ENCODE peak calls at places on chromosome 6, in six cellular contexts. Q, Z, B, Y, X and C are unnamed samples.

GRCh38 chr6:166596741-166597507 is 10.4 kb upstream of the RAMACL start:
- DNase-seq in Y (no peak), Z (no peak), B (no peak), Q (no peak), X (no peak), C (no peak)

GRCh38 chr6:113855500-113856010 is 1.6 kb upstream of the MARCKS start:
- DNase-seq in Z (no peak), Y (no peak), Q (peak; percentile 85), B (no peak), X (peak; percentile 45), C (no peak)

GRCh38 chr6:166728884-166729530 is 102.0 kb upstream of the RPS6KA2 start:
- DNase-seq in Q (no peak), X (no peak), Z (no peak), Y (no peak), B (no peak), C (no peak)

GRCh38 chr6:1610497-1611321 is 994 bp downstream of the FOXC1 start:
- DNase-seq in Y (no peak), X (peak; percentile 46), B (no peak), Q (no peak), Z (no peak), C (no peak)

GRCh38 chr6:71510057-71510713 is 221.6 kb downstream of the OGFRL1 start:
- DNase-seq in Y (peak; percentile 8), Q (peak; percentile 68), X (peak; percentile 69), Z (peak; percentile 27), B (peak; percentile 56), C (no peak)

GRCh38 chr6:50087231-50087954 is 37.7 kb upstream of the DEFB112 start:
- DNase-seq in X (no peak), Q (no peak), Z (no peak), B (no peak), Y (no peak), C (no peak)

GRCh38 chr6:135233676-135234491 is 52.8 kb downstream of the MYB start:
- DNase-seq in Y (no peak), X (no peak), Q (no peak), B (no peak), Z (no peak), C (no peak)

GRCh38 chr6:168791916-168792315 is 350.9 kb downstream of the SMOC2 start:
- DNase-seq in Y (no peak), Z (no peak), X (no peak), Q (no peak), B (no peak), C (no peak)

GRCh38 chr6:15062311-15063252 is 183.3 kb upstream of the JARID2 start:
- DNase-seq in Z (no peak), Q (no peak), X (no peak), B (peak; percentile 28), Y (no peak), C (no peak)

GRCh38 chr6:94501546-94501945 is 1075.8 kb upstream of the MANEA start:
- DNase-seq in B (no peak), Y (no peak), X (no peak), Q (no peak), Z (no peak), C (no peak)

GRCh38 chr6:131819507-131820228 is 11.8 kb downstream of the ENPP1 start:
- DNase-seq in Y (no peak), Q (no peak), B (peak; percentile 32), Z (no peak), X (no peak), C (no peak)

GRCh38 chr6:148525453-148525852 is 182.8 kb downstream of the SASH1 start:
- DNase-seq in Z (no peak), Y (no peak), B (no peak), X (no peak), Q (no peak), C (no peak)

GRCh38 chr6:16704706-16705402 is 56.4 kb downstream of the ATXN1 start:
- DNase-seq in B (no peak), Z (no peak), Q (no peak), X (no peak), Y (no peak), C (no peak)

GRCh38 chr6:25050356-25050755 is 114.6 kb upstream of the RIPOR2 start:
- DNase-seq in Y (no peak), Z (no peak), Q (no peak), B (no peak), X (no peak), C (no peak)

GRCh38 chr6:18021166-18021850 is 33.9 kb upstream of the KIF13A start:
- DNase-seq in Y (no peak), X (no peak), B (no peak), Z (no peak), Q (no peak), C (no peak)

GRCh38 chr6:48535569-48535968 is 424.6 kb upstream of the PTCHD4 start:
- DNase-seq in Y (no peak), X (no peak), B (no peak), Q (no peak), Z (no peak), C (no peak)

GRCh38 chr6:57209030-57209429 is 13.1 kb downstream of the RAB23 start:
- DNase-seq in Y (no peak), Z (no peak), X (no peak), B (no peak), Q (no peak), C (no peak)

GRCh38 chr6:157909282-157909664 is 72.4 kb upstream of the SYNJ2 start:
- DNase-seq in B (no peak), Y (no peak), X (no peak), Z (no peak), Q (no peak), C (no peak)

GRCh38 chr6:139839506-139840156 is 465.2 kb upstream of the CITED2 start:
- DNase-seq in B (peak; percentile 26), Q (peak; percentile 70), X (no peak), Y (no peak), Z (no peak), C (no peak)

GRCh38 chr6:146912730-146913680 is 291.2 kb upstream of the STXBP5 start:
- DNase-seq in B (no peak), X (no peak), Y (no peak), Z (no peak), Q (no peak), C (no peak)

GRCh38 chr6:150269857-150270223 is 99.0 kb upstream of the IYD start:
- DNase-seq in Y (no peak), B (no peak), Z (peak; percentile 90), Q (no peak), X (no peak), C (no peak)

GRCh38 chr6:33272358-33273128 is 668 bp downstream of the RPS18 start:
- DNase-seq in Q (no peak), Z (no peak), X (no peak), Y (no peak), B (no peak), C (no peak)

GRCh38 chr6:33271608-33272357 is at the start of the genes RPS18 and VPS52:
- DNase-seq in Q (peak; percentile 94), B (peak; percentile 96), Y (peak; percentile 96), X (peak; percentile 93), Z (peak; percentile 99), C (peak; percentile 94)

GRCh38 chr6:33273924-33274902 is 2.3 kb downstream of the RPS18 start:
- DNase-seq in B (no peak), Y (no peak), Q (no peak), Z (no peak), X (no peak), C (no peak)

GRCh38 chr6:33271098-33271607 is 523 bp downstream of the VPS52 start:
- DNase-seq in Q (no peak), B (no peak), Y (no peak), Z (no peak), X (no peak), C (no peak)

DNA sequence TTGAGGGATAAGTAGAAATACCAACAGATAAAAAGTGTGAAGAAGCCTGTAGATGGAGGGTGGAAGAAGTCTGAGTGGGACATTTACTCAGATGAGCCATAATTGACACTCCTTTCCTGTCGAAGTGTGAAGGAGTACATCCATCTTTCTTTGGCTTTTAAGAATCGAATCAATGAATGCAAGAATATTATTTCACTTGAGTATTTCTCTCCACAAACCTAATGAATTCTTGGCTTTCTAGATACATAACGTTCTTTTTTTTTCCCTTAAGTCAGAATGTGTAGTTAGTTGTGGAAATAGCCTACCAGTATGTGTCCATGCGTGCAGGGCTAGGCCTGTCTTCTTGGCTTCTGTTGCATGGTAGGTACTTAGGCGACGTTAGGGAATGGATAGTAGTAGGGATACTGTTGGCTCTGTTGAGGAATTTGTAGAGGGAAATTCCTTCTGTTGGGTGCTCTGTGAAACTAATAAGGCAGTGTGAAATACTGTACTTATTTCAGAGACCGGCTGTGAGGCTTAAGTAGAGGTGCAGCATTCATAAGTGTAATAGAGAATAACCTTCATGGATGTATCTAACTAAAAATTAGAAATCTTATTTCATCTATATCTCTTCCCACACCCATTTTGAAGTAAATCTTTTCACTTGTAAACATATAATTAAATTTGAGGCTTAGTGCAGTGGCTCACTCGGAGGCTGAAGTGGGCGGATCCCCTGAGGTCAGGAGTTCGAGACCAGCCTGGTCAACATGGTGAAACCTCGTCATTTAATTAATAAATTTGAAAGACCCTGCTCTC is 1.5 kb downstream of the RPS18 start:
- DNase-seq in Y (no peak), B (no peak), Z (no peak), Q (no peak), X (no peak), C (no peak)
- H3K4me3 ChIP-seq in Y (peak overlapping the region; percentile 91), B (no peak overlapping the region), Z (peak overlapping the region; percentile 75), Q (peak overlapping the region; percentile 78), X (peak overlapping the region; percentile 56), C (peak overlapping the region; percentile 75)

DNA sequence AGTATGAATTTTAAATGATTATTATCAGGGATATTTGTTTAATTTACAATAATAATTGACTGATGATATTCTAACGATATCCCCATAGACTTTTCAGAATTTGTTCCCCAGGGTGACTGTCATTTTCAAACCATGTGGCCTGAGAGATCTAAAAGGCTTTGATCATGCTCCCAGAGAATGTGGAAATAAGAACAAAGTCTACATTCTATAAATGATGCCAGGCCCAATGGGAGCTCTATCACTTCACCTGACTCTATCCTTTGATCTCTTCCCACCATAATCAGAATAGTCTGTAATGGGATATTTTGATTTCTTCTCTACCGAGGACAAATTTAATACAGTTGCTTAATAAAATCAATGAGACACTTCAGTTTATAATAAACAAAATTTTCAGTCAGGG is 483.4 kb upstream of the IRAK1BP1 start:
- DNase-seq in X (no peak), B (no peak), Q (no peak), Z (no peak), Y (no peak), C (no peak)
- H3K9me3 ChIP-seq in X (peaks cover 9% of the 10 kb centered on the region), B (peaks cover 41% of the 10 kb centered on the region), Q (peaks cover 61% of the 10 kb centered on the region), Z (no peaks in the 10 kb centered on the region), Y (no peaks in the 10 kb centered on the region), C (no peaks in the 10 kb centered on the region)

GRCh38 chr6:3744901-3745470 is 6.5 kb downstream of the PXDC1 start:
- DNase-seq in Y (no peak), Q (no peak), X (no peak), B (no peak), Z (no peak), C (peak; percentile 49)
- TF ChIP-seq CTCF in Y (no peak), Q (no peak), X (no peak), B (no peak), Z (no peak), C (no peak)

GRCh38 chr6:42339991-42340401 is 111.7 kb downstream of the TRERF1 start:
- DNase-seq in Q (no peak), X (no peak), B (no peak), Y (no peak), Z (no peak), C (no peak)

GRCh38 chr6:42337985-42338572 is 113.6 kb downstream of the TRERF1 start:
- DNase-seq in B (no peak), X (no peak), Q (no peak), Z (no peak), Y (no peak), C (no peak)

GRCh38 chr6:42340516-42340915 is 111.2 kb downstream of the TRERF1 start:
- DNase-seq in X (no peak), Y (no peak), B (no peak), Q (no peak), Z (no peak), C (no peak)

GRCh38 chr6:42336431-42336830 is 115.3 kb downstream of the TRERF1 start:
- DNase-seq in Y (no peak), Q (no peak), Z (no peak), X (no peak), B (no peak), C (no peak)

GRCh38 chr6:42338573-42339218 is 113.0 kb downstream of the TRERF1 start:
- DNase-seq in X (no peak), Z (peak; percentile 83), Q (no peak), Y (no peak), B (no peak), C (no peak)
- H3K4me3 ChIP-seq in X (no peak overlapping the region), Z (no peak overlapping the region), Q (no peak overlapping the region), Y (no peak overlapping the region), B (no peak overlapping the region), C (no peak overlapping the region)